ENCODE peak calls at places on chromosome 16, in nine cellular contexts. One of them, this sample, is unnamed.

GRCh38 chr16:55948230-55948629 is 73.1 kb upstream of the CES5A start:
- DNase-seq in Calu3: no peak
- DNase-seq in A549: no peak
- DNase-seq in mammary epithelial cell: no peak
- DNase-seq in WTC11: no peak
- DNase-seq in H54: no peak
- DNase-seq in activated CD4-positive, alpha-beta T cell treated with anti-CD3 and anti-CD28 coated beads for 48 hours: no peak
- DNase-seq in central memory CD8-positive, alpha-beta T cell: no peak
- DNase-seq in NCI-H1092: no peak
- DNase-seq in this sample: no peak

GRCh38 chr16:29664133-29664912 is 1.3 kb downstream of the SPN start:
- DNase-seq in Calu3: no peak
- DNase-seq in A549: no peak
- DNase-seq in mammary epithelial cell: no peak
- DNase-seq in WTC11: no peak
- DNase-seq in H54: no peak
- DNase-seq in activated CD4-positive, alpha-beta T cell treated with anti-CD3 and anti-CD28 coated beads for 48 hours: peak; percentile 72
- DNase-seq in central memory CD8-positive, alpha-beta T cell: peak; percentile 31
- DNase-seq in NCI-H1092: no peak
- DNase-seq in this sample: no peak

GRCh38 chr16:82329504-82330192 is 159.6 kb upstream of the MPHOSPH6 start:
- DNase-seq in Calu3: no peak
- DNase-seq in A549: no peak
- DNase-seq in mammary epithelial cell: no peak
- DNase-seq in WTC11: no peak
- DNase-seq in H54: no peak
- DNase-seq in activated CD4-positive, alpha-beta T cell treated with anti-CD3 and anti-CD28 coated beads for 48 hours: no peak
- DNase-seq in central memory CD8-positive, alpha-beta T cell: no peak
- DNase-seq in NCI-H1092: peak; percentile 97
- DNase-seq in this sample: no peak

GRCh38 chr16:81224836-81225235 is 13.7 kb upstream of the BCO1 start:
- DNase-seq in Calu3: no peak
- DNase-seq in A549: no peak
- DNase-seq in mammary epithelial cell: no peak
- DNase-seq in WTC11: no peak
- DNase-seq in H54: no peak
- DNase-seq in activated CD4-positive, alpha-beta T cell treated with anti-CD3 and anti-CD28 coated beads for 48 hours: no peak
- DNase-seq in central memory CD8-positive, alpha-beta T cell: no peak
- DNase-seq in NCI-H1092: no peak
- DNase-seq in this sample: no peak

GRCh38 chr16:87474566-87474996 is 18.2 kb downstream of the ZCCHC14 start:
- DNase-seq in Calu3: no peak
- DNase-seq in A549: no peak
- DNase-seq in mammary epithelial cell: no peak
- DNase-seq in WTC11: no peak
- DNase-seq in H54: no peak
- DNase-seq in activated CD4-positive, alpha-beta T cell treated with anti-CD3 and anti-CD28 coated beads for 48 hours: no peak
- DNase-seq in central memory CD8-positive, alpha-beta T cell: no peak
- DNase-seq in NCI-H1092: no peak
- DNase-seq in this sample: no peak

GRCh38 chr16:84302111-84302954 is 7.7 kb downstream of the WFDC1 start:
- DNase-seq in Calu3: no peak
- DNase-seq in A549: no peak
- DNase-seq in mammary epithelial cell: no peak
- DNase-seq in WTC11: no peak
- DNase-seq in H54: no peak
- DNase-seq in activated CD4-positive, alpha-beta T cell treated with anti-CD3 and anti-CD28 coated beads for 48 hours: no peak
- DNase-seq in central memory CD8-positive, alpha-beta T cell: no peak
- DNase-seq in NCI-H1092: no peak
- DNase-seq in this sample: no peak

GRCh38 chr16:12613992-12614661 is 189.6 kb downstream of the CPPED1 start:
- DNase-seq in Calu3: no peak
- DNase-seq in A549: no peak
- DNase-seq in mammary epithelial cell: no peak
- DNase-seq in WTC11: no peak
- DNase-seq in H54: no peak
- DNase-seq in activated CD4-positive, alpha-beta T cell treated with anti-CD3 and anti-CD28 coated beads for 48 hours: no peak
- DNase-seq in central memory CD8-positive, alpha-beta T cell: no peak
- DNase-seq in NCI-H1092: no peak
- DNase-seq in this sample: no peak

GRCh38 chr16:14011846-14012245 is 59.3 kb upstream of the MRTFB start:
- DNase-seq in Calu3: no peak
- DNase-seq in A549: no peak
- DNase-seq in mammary epithelial cell: no peak
- DNase-seq in WTC11: no peak
- DNase-seq in H54: no peak
- DNase-seq in activated CD4-positive, alpha-beta T cell treated with anti-CD3 and anti-CD28 coated beads for 48 hours: no peak
- DNase-seq in central memory CD8-positive, alpha-beta T cell: no peak
- DNase-seq in NCI-H1092: no peak
- DNase-seq in this sample: no peak